ENCODE peak calls at places on chromosome 1, in nine cellular contexts. V is effector memory CD4-positive, alpha-beta T cell; D is lower lobe of right lung; B is cardiac muscle cell; A is kidney; O is MM.1S; H is GM23338; M is tibial nerve; R is IMR-90. K is an unnamed sample.

GRCh38 chr1:21831454-21831970 is 19.4 kb downstream of the LDLRAD2 start:
- DNase-seq in V (no peak), D (no peak), B (no peak), A (peak; percentile 66), O (no peak), H (no peak), M (no peak), R (no peak), K (no peak)

GRCh38 chr1:160058087-160058486 is 11.9 kb downstream of the KCNJ10 start:
- DNase-seq in V (no peak), D (no peak), B (peak; percentile 18), A (no peak), O (no peak), H (peak; percentile 51), M (no peak), R (no peak), K (no peak)

GRCh38 chr1:34330061-34330460 is 153.4 kb downstream of the C1orf94 start:
- DNase-seq in V (no peak), D (no peak), B (no peak), A (no peak), O (no peak), H (no peak), M (no peak), R (no peak), K (no peak)

GRCh38 chr1:111618953-111619634 is 495 bp upstream of the RAP1A start:
- DNase-seq in V (no peak), D (no peak), B (no peak), A (peak; percentile 72), O (no peak), H (peak; percentile 7), M (no peak), R (no peak), K (no peak)

GRCh38 chr1:203789966-203790365 is 5.5 kb upstream of the ZBED6 start:
- DNase-seq in V (no peak), D (no peak), B (no peak), A (no peak), O (peak; percentile 32), H (peak; percentile 51), M (no peak), R (no peak), K (no peak)

GRCh38 chr1:182046763-182047162 is 14.7 kb downstream of the ZNF648 start:
- DNase-seq in V (no peak), D (no peak), B (no peak), A (no peak), O (peak; percentile 38), H (no peak), M (no peak), R (no peak), K (no peak)

GRCh38 chr1:155978973-155979429 is 654 bp upstream of the ARHGEF2 start:
- DNase-seq in V (no peak), D (no peak), B (no peak), A (no peak), O (peak; percentile 63), H (no peak), M (no peak), R (peak; percentile 31), K (no peak)

GRCh38 chr1:899636-900317 is 23.9 kb upstream of the SAMD11 start:
- DNase-seq in V (no peak), D (no peak), B (no peak), A (no peak), O (no peak), H (no peak), M (no peak), R (no peak), K (no peak)

GRCh38 chr1:18874600-18874999 is 15.1 kb upstream of the TAS1R2 start:
- DNase-seq in V (no peak), D (no peak), B (no peak), A (no peak), O (no peak), H (no peak), M (no peak), R (no peak), K (no peak)

GRCh38 chr1:31752952-31753351 is 11.2 kb downstream of the ADGRB2 start:
- DNase-seq in V (no peak), D (no peak), B (no peak), A (no peak), O (no peak), H (no peak), M (no peak), R (no peak), K (no peak)

GRCh38 chr1:116878804-116879477 is 30.8 kb upstream of the PTGFRN start:
- DNase-seq in V (no peak), D (no peak), B (peak; percentile 57), A (no peak), O (no peak), H (peak; percentile 50), M (no peak), R (peak; percentile 17), K (no peak)

GRCh38 chr1:224920930-224921329 is 8.5 kb upstream of the DNAH14 start:
- DNase-seq in V (no peak), D (no peak), B (no peak), A (no peak), O (no peak), H (no peak), M (no peak), R (no peak), K (no peak)

GRCh38 chr1:183569801-183570200 is 20.5 kb downstream of the NCF2 start:
- DNase-seq in V (no peak), D (no peak), B (no peak), A (no peak), O (no peak), H (no peak), M (no peak), R (no peak), K (no peak)

GRCh38 chr1:192557841-192558595 is 17.6 kb upstream of the RGS1 start:
- DNase-seq in V (no peak), D (no peak), B (no peak), A (no peak), O (no peak), H (no peak), M (no peak), R (peak; percentile 66), K (no peak)

GRCh38 chr1:157196245-157196543 is 58.0 kb upstream of the ETV3 start:
- DNase-seq in V (no peak), D (no peak), B (no peak), A (no peak), O (no peak), H (no peak), M (no peak), R (no peak), K (no peak)

GRCh38 chr1:244628719-244629299 is 24.1 kb upstream of the DESI2 start:
- DNase-seq in V (no peak), D (no peak), B (peak; percentile 10), A (no peak), O (no peak), H (no peak), M (no peak), R (peak; percentile 4), K (no peak)

GRCh38 chr1:167293057-167293456 is 72.4 kb downstream of the POU2F1 start:
- DNase-seq in V (no peak), D (no peak), B (no peak), A (no peak), O (no peak), H (no peak), M (no peak), R (no peak), K (no peak)

GRCh38 chr1:25705699-25706098 is 89.1 kb downstream of the MAN1C1 start:
- DNase-seq in V (no peak), D (no peak), B (no peak), A (no peak), O (no peak), H (no peak), M (no peak), R (no peak), K (no peak)

GRCh38 chr1:212701910-212702309 is 2.3 kb upstream of the BATF3 start:
- DNase-seq in V (no peak), D (no peak), B (no peak), A (no peak), O (no peak), H (no peak), M (no peak), R (no peak), K (no peak)

GRCh38 chr1:192225713-192226112 is 67.5 kb downstream of the RGS18 start:
- DNase-seq in V (no peak), D (no peak), B (peak; percentile 89), A (no peak), O (no peak), H (no peak), M (no peak), R (peak; percentile 86), K (no peak)

GRCh38 chr1:62782197-62782886 is 1.6 kb upstream of the ATG4C start:
- DNase-seq in V (no peak), D (no peak), B (peak; percentile 87), A (no peak), O (no peak), H (no peak), M (no peak), R (peak; percentile 66), K (no peak)
- H3K4me1 ChIP-seq in V (peaks cover 6% of the 10 kb centered on the region), D (peaks cover 16% of the 10 kb centered on the region), B (peaks cover 10% of the 10 kb centered on the region), A (no peaks in the 10 kb centered on the region), O (peaks cover 9% of the 10 kb centered on the region), H (peaks cover 10% of the 10 kb centered on the region), M (peaks cover 10% of the 10 kb centered on the region), R (no peaks in the 10 kb centered on the region), K (peaks cover 12% of the 10 kb centered on the region)

GRCh38 chr1:91783423-91784162 is 102.4 kb downstream of the TGFBR3 start:
- DNase-seq in V (no peak), D (no peak), B (peak; percentile 82), A (no peak), O (no peak), H (no peak), M (no peak), R (peak; percentile 69), K (no peak)
- H3K27ac ChIP-seq in V (no peak overlapping the region), D (peak overlapping the region; percentile 12), B (no peak overlapping the region), A (no peak overlapping the region), O (no peak overlapping the region), H (no peak overlapping the region), M (peak overlapping the region; percentile 49), R (peak overlapping the region; percentile 20), K (no peak overlapping the region)

DNA sequence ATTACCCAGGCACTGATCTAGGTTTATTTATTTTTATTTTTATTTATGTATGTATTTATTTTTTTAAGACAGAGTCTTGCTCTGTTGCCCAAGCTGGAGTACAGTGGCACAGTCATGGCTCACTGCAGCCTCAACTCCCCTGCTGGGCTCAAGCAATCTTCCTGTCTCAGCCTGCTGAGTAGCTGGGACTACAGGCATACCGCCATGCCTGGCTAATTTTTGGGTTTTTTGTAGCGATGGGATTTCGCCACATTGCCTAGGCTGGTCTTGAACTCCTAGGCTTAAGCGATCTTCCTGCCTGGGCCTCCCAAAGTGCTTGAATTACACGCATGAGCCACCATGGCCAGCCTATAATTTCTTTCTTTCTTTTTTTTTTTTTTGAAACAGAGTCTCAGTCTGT is 9.4 kb downstream of the PHACTR4 start:
- DNase-seq in V (no peak), D (no peak), B (no peak), A (no peak), O (no peak), H (no peak), M (no peak), R (no peak), K (no peak)
- H3K4me3 ChIP-seq in V (no peak overlapping the region), D (no peak overlapping the region), B (no peak overlapping the region), A (no peak overlapping the region), O (no peak overlapping the region), H (no peak overlapping the region), M (no peak overlapping the region), R (no peak overlapping the region), K (no peak overlapping the region)

DNA sequence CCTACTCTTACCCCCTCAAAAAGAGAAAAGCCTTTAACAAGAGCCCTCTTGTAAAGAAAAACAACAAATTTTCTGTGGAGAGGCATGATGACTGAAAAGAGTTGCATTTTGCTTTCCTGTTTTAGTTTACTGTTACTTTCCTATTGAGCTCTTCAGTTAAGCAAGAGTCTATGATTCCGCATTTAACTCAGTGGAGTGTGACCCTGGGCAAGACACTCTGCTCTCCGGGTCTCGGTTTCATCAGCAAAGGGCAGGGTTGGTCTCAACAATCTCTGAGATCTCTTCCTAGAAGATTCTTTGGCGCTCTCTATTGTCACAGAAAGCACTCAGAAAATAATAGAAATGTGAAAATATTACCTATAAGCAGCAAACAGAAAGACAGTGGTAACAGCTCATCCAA is 175.7 kb downstream of the TGFBR3 start:
- DNase-seq in V (no peak), D (no peak), B (no peak), A (no peak), O (no peak), H (no peak), M (no peak), R (no peak), K (no peak)
- H3K4me1 ChIP-seq in V (peaks cover 5% of the 10 kb centered on the region), D (peaks cover 22% of the 10 kb centered on the region), B (peaks cover 27% of the 10 kb centered on the region), A (peaks cover 2% of the 10 kb centered on the region), O (no peaks in the 10 kb centered on the region), H (peaks cover 14% of the 10 kb centered on the region), M (no peaks in the 10 kb centered on the region), R (peaks cover 6% of the 10 kb centered on the region), K (peaks cover 13% of the 10 kb centered on the region)